ENCODE peak calls at places on chromosome 17, in eight cellular contexts. One of them, this sample, is unnamed.

GRCh38 chr17:55433029-55433628 is 11.5 kb upstream of the MMD start:
- DNase-seq in stomach: no peak
- DNase-seq in hepatocyte: peak; percentile 41
- DNase-seq in tibial artery: no peak
- DNase-seq in mammary epithelial cell: peak; percentile 97
- DNase-seq in body of pancreas: peak; percentile 32
- DNase-seq in CD8-positive, alpha-beta T cell: no peak
- DNase-seq in heart right ventricle: no peak
- DNase-seq in this sample: no peak

GRCh38 chr17:30957741-30958140 is 13.1 kb upstream of the RNF135 start:
- DNase-seq in stomach: no peak
- DNase-seq in hepatocyte: no peak
- DNase-seq in tibial artery: peak; percentile 28
- DNase-seq in mammary epithelial cell: no peak
- DNase-seq in body of pancreas: no peak
- DNase-seq in CD8-positive, alpha-beta T cell: no peak
- DNase-seq in heart right ventricle: no peak
- DNase-seq in this sample: no peak

GRCh38 chr17:9959377-9959981 is 54.4 kb upstream of the RCVRN start:
- DNase-seq in stomach: no peak
- DNase-seq in hepatocyte: peak; percentile 66
- DNase-seq in tibial artery: no peak
- DNase-seq in mammary epithelial cell: peak; percentile 12
- DNase-seq in body of pancreas: no peak
- DNase-seq in CD8-positive, alpha-beta T cell: no peak
- DNase-seq in heart right ventricle: no peak
- DNase-seq in this sample: peak; percentile 55

GRCh38 chr17:64747938-64748540 is 85.9 kb upstream of the SMURF2 start:
- DNase-seq in stomach: no peak
- DNase-seq in hepatocyte: no peak
- DNase-seq in tibial artery: peak; percentile 32
- DNase-seq in mammary epithelial cell: no peak
- DNase-seq in body of pancreas: no peak
- DNase-seq in CD8-positive, alpha-beta T cell: no peak
- DNase-seq in heart right ventricle: no peak
- DNase-seq in this sample: no peak

GRCh38 chr17:74430706-74431567 is 951 bp upstream of the GPRC5C start:
- DNase-seq in stomach: peak; percentile 98
- DNase-seq in hepatocyte: peak; percentile 97
- DNase-seq in tibial artery: peak; percentile 98
- DNase-seq in mammary epithelial cell: peak; percentile 89
- DNase-seq in body of pancreas: peak; percentile 96
- DNase-seq in CD8-positive, alpha-beta T cell: no peak
- DNase-seq in heart right ventricle: peak; percentile 86
- DNase-seq in this sample: peak; percentile 89

GRCh38 chr17:74756891-74757290 is 8.5 kb downstream of the NHERF1 start:
- DNase-seq in stomach: peak; percentile 52
- DNase-seq in hepatocyte: no peak
- DNase-seq in tibial artery: no peak
- DNase-seq in mammary epithelial cell: no peak
- DNase-seq in body of pancreas: no peak
- DNase-seq in CD8-positive, alpha-beta T cell: no peak
- DNase-seq in heart right ventricle: no peak
- DNase-seq in this sample: no peak

GRCh38 chr17:44122825-44123355 is 551 bp downstream of the HDAC5 start:
- DNase-seq in stomach: no peak
- DNase-seq in hepatocyte: no peak
- DNase-seq in tibial artery: no peak
- DNase-seq in mammary epithelial cell: no peak
- DNase-seq in body of pancreas: no peak
- DNase-seq in CD8-positive, alpha-beta T cell: no peak
- DNase-seq in heart right ventricle: no peak
- DNase-seq in this sample: no peak

GRCh38 chr17:39018267-39019134 is 51.3 kb upstream of the FBXO47 start:
- DNase-seq in stomach: no peak
- DNase-seq in hepatocyte: no peak
- DNase-seq in tibial artery: no peak
- DNase-seq in mammary epithelial cell: no peak
- DNase-seq in body of pancreas: no peak
- DNase-seq in CD8-positive, alpha-beta T cell: no peak
- DNase-seq in heart right ventricle: no peak
- DNase-seq in this sample: no peak

GRCh38 chr17:82910041-82910481 is 70.2 kb upstream of the ZNF750 start:
- DNase-seq in stomach: no peak
- DNase-seq in hepatocyte: no peak
- DNase-seq in tibial artery: no peak
- DNase-seq in mammary epithelial cell: no peak
- DNase-seq in body of pancreas: peak; percentile 67
- DNase-seq in CD8-positive, alpha-beta T cell: no peak
- DNase-seq in heart right ventricle: no peak
- DNase-seq in this sample: no peak

GRCh38 chr17:62778990-62779681 is 29.0 kb downstream of the MARCHF10 start:
- DNase-seq in stomach: peak; percentile 72
- DNase-seq in hepatocyte: peak; percentile 88
- DNase-seq in tibial artery: no peak
- DNase-seq in mammary epithelial cell: peak; percentile 99
- DNase-seq in body of pancreas: peak; percentile 75
- DNase-seq in CD8-positive, alpha-beta T cell: no peak
- DNase-seq in heart right ventricle: no peak
- DNase-seq in this sample: peak; percentile 93

DNA sequence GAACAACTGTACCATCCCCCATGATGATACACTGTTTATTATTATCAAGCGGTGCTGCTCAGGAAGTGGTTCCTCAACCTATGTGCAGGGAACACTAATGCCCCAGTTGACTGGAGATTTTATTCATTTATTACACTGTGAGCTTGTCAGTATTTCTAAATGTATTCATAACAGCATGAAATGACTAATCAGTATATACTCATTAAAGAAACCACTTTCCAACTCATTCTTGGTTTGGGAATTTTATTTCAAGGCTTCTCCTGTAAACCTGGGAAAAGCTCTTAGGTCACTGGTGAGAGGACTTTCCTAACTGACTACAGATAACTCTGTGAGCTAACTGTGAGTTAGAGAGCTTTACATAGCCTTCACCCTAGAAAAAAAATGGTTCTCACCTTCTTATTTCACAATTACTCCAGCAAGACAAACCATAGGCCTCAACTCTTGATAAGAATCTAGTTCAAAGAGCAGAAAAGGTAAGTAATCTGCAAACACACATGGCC is 42.5 kb downstream of the NXPH3 start:
- DNase-seq in stomach: no peak
- DNase-seq in hepatocyte: peak; percentile 37
- DNase-seq in tibial artery: no peak
- DNase-seq in mammary epithelial cell: peak; percentile 71
- DNase-seq in body of pancreas: no peak
- DNase-seq in CD8-positive, alpha-beta T cell: no peak
- DNase-seq in heart right ventricle: no peak
- DNase-seq in this sample: no peak
- H3K36me3 ChIP-seq in stomach: peaks cover 91% of the 10 kb centered on the region
- H3K36me3 ChIP-seq in hepatocyte: no peaks in the 10 kb centered on the region
- H3K36me3 ChIP-seq in tibial artery: peaks cover 41% of the 10 kb centered on the region
- H3K36me3 ChIP-seq in mammary epithelial cell: peaks cover 14% of the 10 kb centered on the region
- H3K36me3 ChIP-seq in body of pancreas: no peaks in the 10 kb centered on the region
- H3K36me3 ChIP-seq in CD8-positive, alpha-beta T cell: peaks cover 38% of the 10 kb centered on the region
- H3K36me3 ChIP-seq in heart right ventricle: peaks cover 26% of the 10 kb centered on the region
- H3K36me3 ChIP-seq in this sample: peaks cover 64% of the 10 kb centered on the region

DNA sequence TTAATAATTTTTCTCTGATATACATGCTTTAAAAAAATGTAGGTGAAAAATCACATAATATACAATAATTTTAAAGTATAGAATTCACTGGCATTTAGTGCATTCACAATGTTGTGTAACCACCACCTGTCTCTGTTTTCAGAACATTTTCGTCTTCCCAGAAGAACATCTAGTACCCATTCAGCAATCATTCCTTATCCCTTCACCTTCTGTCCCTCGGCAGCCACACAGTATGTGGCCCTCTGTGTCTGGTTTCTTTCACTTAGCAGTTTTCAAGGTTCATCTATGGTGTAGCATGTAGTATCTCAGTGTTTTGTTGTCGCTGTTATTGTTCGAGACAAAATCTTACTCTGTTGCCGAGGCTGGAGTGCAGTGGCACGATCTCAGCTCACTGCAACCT is 33.6 kb downstream of the PRPSAP2 start:
- DNase-seq in stomach: no peak
- DNase-seq in hepatocyte: no peak
- DNase-seq in tibial artery: no peak
- DNase-seq in mammary epithelial cell: no peak
- DNase-seq in body of pancreas: no peak
- DNase-seq in CD8-positive, alpha-beta T cell: no peak
- DNase-seq in heart right ventricle: no peak
- DNase-seq in this sample: no peak
- H3K36me3 ChIP-seq in stomach: peaks cover 78% of the 10 kb centered on the region
- H3K36me3 ChIP-seq in hepatocyte: no peaks in the 10 kb centered on the region
- H3K36me3 ChIP-seq in tibial artery: peaks cover 50% of the 10 kb centered on the region
- H3K36me3 ChIP-seq in mammary epithelial cell: peaks cover 14% of the 10 kb centered on the region
- H3K36me3 ChIP-seq in body of pancreas: no peaks in the 10 kb centered on the region
- H3K36me3 ChIP-seq in CD8-positive, alpha-beta T cell: peaks cover 12% of the 10 kb centered on the region
- H3K36me3 ChIP-seq in heart right ventricle: peaks cover 20% of the 10 kb centered on the region
- H3K36me3 ChIP-seq in this sample: no peaks in the 10 kb centered on the region

GRCh38 chr17:16148596-16148995 is 66.7 kb downstream of the NCOR1 start:
- DNase-seq in stomach: no peak
- DNase-seq in hepatocyte: no peak
- DNase-seq in tibial artery: no peak
- DNase-seq in mammary epithelial cell: no peak
- DNase-seq in body of pancreas: no peak
- DNase-seq in CD8-positive, alpha-beta T cell: no peak
- DNase-seq in heart right ventricle: no peak
- DNase-seq in this sample: no peak
- H3K36me3 ChIP-seq in stomach: peaks cover 93% of the 10 kb centered on the region
- H3K36me3 ChIP-seq in hepatocyte: no peaks in the 10 kb centered on the region
- H3K36me3 ChIP-seq in tibial artery: peaks cover 49% of the 10 kb centered on the region
- H3K36me3 ChIP-seq in mammary epithelial cell: peaks cover 14% of the 10 kb centered on the region
- H3K36me3 ChIP-seq in body of pancreas: peaks cover 7% of the 10 kb centered on the region
- H3K36me3 ChIP-seq in CD8-positive, alpha-beta T cell: peaks cover 27% of the 10 kb centered on the region
- H3K36me3 ChIP-seq in heart right ventricle: peaks cover 15% of the 10 kb centered on the region
- H3K36me3 ChIP-seq in this sample: peaks cover 16% of the 10 kb centered on the region

GRCh38 chr17:2082003-2082862 is 27.3 kb downstream of the HIC1 start:
- DNase-seq in stomach: no peak
- DNase-seq in hepatocyte: no peak
- DNase-seq in tibial artery: no peak
- DNase-seq in mammary epithelial cell: no peak
- DNase-seq in body of pancreas: no peak
- DNase-seq in CD8-positive, alpha-beta T cell: no peak
- DNase-seq in heart right ventricle: no peak
- DNase-seq in this sample: no peak

GRCh38 chr17:2084766-2085647 is 30.1 kb downstream of the HIC1 start:
- DNase-seq in stomach: no peak
- DNase-seq in hepatocyte: peak; percentile 74
- DNase-seq in tibial artery: no peak
- DNase-seq in mammary epithelial cell: no peak
- DNase-seq in body of pancreas: no peak
- DNase-seq in CD8-positive, alpha-beta T cell: no peak
- DNase-seq in heart right ventricle: peak; percentile 74
- DNase-seq in this sample: no peak

GRCh38 chr17:2084129-2084765 is 29.3 kb downstream of the HIC1 start:
- DNase-seq in stomach: no peak
- DNase-seq in hepatocyte: peak; percentile 69
- DNase-seq in tibial artery: no peak
- DNase-seq in mammary epithelial cell: peak; percentile 36
- DNase-seq in body of pancreas: no peak
- DNase-seq in CD8-positive, alpha-beta T cell: no peak
- DNase-seq in heart right ventricle: peak; percentile 75
- DNase-seq in this sample: peak; percentile 44

GRCh38 chr17:2085648-2085949 is 30.7 kb downstream of the HIC1 start:
- DNase-seq in stomach: no peak
- DNase-seq in hepatocyte: no peak
- DNase-seq in tibial artery: no peak
- DNase-seq in mammary epithelial cell: no peak
- DNase-seq in body of pancreas: no peak
- DNase-seq in CD8-positive, alpha-beta T cell: no peak
- DNase-seq in heart right ventricle: peak; percentile 73
- DNase-seq in this sample: peak; percentile 38

DNA sequence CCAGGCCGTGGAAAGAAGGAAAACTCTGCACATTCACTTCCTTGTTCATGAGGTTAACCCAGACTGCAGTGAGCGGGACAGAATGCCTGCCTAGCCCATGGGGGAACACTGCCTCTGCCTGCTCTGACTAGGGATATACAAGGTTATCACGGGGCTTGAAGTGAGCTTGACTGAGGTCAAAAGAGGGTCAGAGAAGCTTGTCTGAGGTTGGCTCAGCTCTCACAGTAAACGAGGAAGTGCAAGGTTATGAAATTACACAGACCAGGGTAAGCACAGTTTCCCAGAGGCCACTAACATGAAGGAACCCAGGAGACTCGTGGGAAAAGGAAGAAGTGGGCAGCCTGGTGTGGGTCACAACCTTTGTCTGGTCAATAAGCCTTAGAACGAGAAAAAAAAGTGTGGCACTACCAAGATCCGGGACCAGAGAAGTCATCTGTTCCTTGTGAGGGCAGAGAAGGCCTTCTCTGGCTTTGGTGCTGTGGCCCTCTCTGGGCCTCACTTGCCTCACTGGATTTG is 28.8 kb downstream of the HIC1 start:
- DNase-seq in stomach: no peak
- DNase-seq in hepatocyte: peak; percentile 76
- DNase-seq in tibial artery: no peak
- DNase-seq in mammary epithelial cell: no peak
- DNase-seq in body of pancreas: no peak
- DNase-seq in CD8-positive, alpha-beta T cell: no peak
- DNase-seq in heart right ventricle: no peak
- DNase-seq in this sample: no peak
- H3K36me3 ChIP-seq in stomach: peaks cover 61% of the 10 kb centered on the region
- H3K36me3 ChIP-seq in hepatocyte: no peaks in the 10 kb centered on the region
- H3K36me3 ChIP-seq in tibial artery: peaks cover 19% of the 10 kb centered on the region
- H3K36me3 ChIP-seq in mammary epithelial cell: peaks cover 3% of the 10 kb centered on the region
- H3K36me3 ChIP-seq in body of pancreas: no peaks in the 10 kb centered on the region
- H3K36me3 ChIP-seq in CD8-positive, alpha-beta T cell: peaks cover 23% of the 10 kb centered on the region
- H3K36me3 ChIP-seq in heart right ventricle: peaks cover 6% of the 10 kb centered on the region
- H3K36me3 ChIP-seq in this sample: no peaks in the 10 kb centered on the region

GRCh38 chr17:66690166-66690565 is 144.8 kb upstream of the CACNG5 start:
- DNase-seq in stomach: no peak
- DNase-seq in hepatocyte: no peak
- DNase-seq in tibial artery: no peak
- DNase-seq in mammary epithelial cell: no peak
- DNase-seq in body of pancreas: no peak
- DNase-seq in CD8-positive, alpha-beta T cell: no peak
- DNase-seq in heart right ventricle: no peak
- DNase-seq in this sample: no peak

GRCh38 chr17:66689192-66689591 is 145.7 kb upstream of the CACNG5 start:
- DNase-seq in stomach: no peak
- DNase-seq in hepatocyte: no peak
- DNase-seq in tibial artery: no peak
- DNase-seq in mammary epithelial cell: no peak
- DNase-seq in body of pancreas: no peak
- DNase-seq in CD8-positive, alpha-beta T cell: no peak
- DNase-seq in heart right ventricle: no peak
- DNase-seq in this sample: no peak

GRCh38 chr17:66691644-66692500 is 143.0 kb upstream of the CACNG5 start:
- DNase-seq in stomach: no peak
- DNase-seq in hepatocyte: no peak
- DNase-seq in tibial artery: no peak
- DNase-seq in mammary epithelial cell: no peak
- DNase-seq in body of pancreas: no peak
- DNase-seq in CD8-positive, alpha-beta T cell: no peak
- DNase-seq in heart right ventricle: no peak
- DNase-seq in this sample: peak; percentile 75

GRCh38 chr17:66698270-66698669 is 136.6 kb upstream of the CACNG5 start:
- DNase-seq in stomach: no peak
- DNase-seq in hepatocyte: no peak
- DNase-seq in tibial artery: no peak
- DNase-seq in mammary epithelial cell: no peak
- DNase-seq in body of pancreas: no peak
- DNase-seq in CD8-positive, alpha-beta T cell: no peak
- DNase-seq in heart right ventricle: no peak
- DNase-seq in this sample: no peak

GRCh38 chr17:66695098-66695497 is 139.8 kb upstream of the CACNG5 start:
- DNase-seq in stomach: no peak
- DNase-seq in hepatocyte: no peak
- DNase-seq in tibial artery: no peak
- DNase-seq in mammary epithelial cell: no peak
- DNase-seq in body of pancreas: no peak
- DNase-seq in CD8-positive, alpha-beta T cell: no peak
- DNase-seq in heart right ventricle: no peak
- DNase-seq in this sample: no peak
- H3K36me3 ChIP-seq in stomach: peaks cover 36% of the 10 kb centered on the region
- H3K36me3 ChIP-seq in hepatocyte: no peaks in the 10 kb centered on the region
- H3K36me3 ChIP-seq in tibial artery: peaks cover 19% of the 10 kb centered on the region
- H3K36me3 ChIP-seq in mammary epithelial cell: no peaks in the 10 kb centered on the region
- H3K36me3 ChIP-seq in body of pancreas: no peaks in the 10 kb centered on the region
- H3K36me3 ChIP-seq in CD8-positive, alpha-beta T cell: peaks cover 25% of the 10 kb centered on the region
- H3K36me3 ChIP-seq in heart right ventricle: no peaks in the 10 kb centered on the region
- H3K36me3 ChIP-seq in this sample: peaks cover 35% of the 10 kb centered on the region

This sample was measured in MG63.